ENCODE peak calls at places on chromosome 14, in four cellular contexts. X is CD8-positive, alpha-beta T cell; J is psoas muscle; D is MM.1S. G is an unnamed sample.

GRCh38 chr14:44531648-44532047 is 24.6 kb upstream of the FSCB start:
- DNase-seq in X (no peak), J (no peak), D (no peak), G (no peak)

GRCh38 chr14:61099221-61099835 is 118.3 kb downstream of the SLC38A6 start:
- DNase-seq in X (no peak), J (no peak), D (no peak), G (no peak)

GRCh38 chr14:97779140-97779539 is 982.0 kb downstream of the VRK1 start:
- DNase-seq in X (no peak), J (no peak), D (peak), G (no peak)

GRCh38 chr14:52363969-52364368 is 49.9 kb downstream of the PTGER2 start:
- DNase-seq in X (no peak), J (no peak), D (no peak), G (no peak)

GRCh38 chr14:26860111-26860510 is 262.3 kb upstream of the NOVA1 start:
- DNase-seq in X (no peak), J (no peak), D (no peak), G (no peak)

GRCh38 chr14:39324097-39324496 is 90.4 kb downstream of the MIA2 start:
- DNase-seq in X (no peak), J (no peak), D (no peak), G (no peak)

GRCh38 chr14:77250927-77251326 is 20.1 kb downstream of the NGB start:
- DNase-seq in X (no peak), J (no peak), D (no peak), G (no peak)

GRCh38 chr14:90508536-90509254 is 111.9 kb downstream of the CALM1 start:
- DNase-seq in X (no peak), J (no peak), D (no peak), G (no peak)

GRCh38 chr14:79407572-79407971 is 803.7 kb downstream of the DIO2 start:
- DNase-seq in X (no peak), J (no peak), D (no peak), G (no peak)

GRCh38 chr14:93007225-93007997 is 84.5 kb downstream of the CHGA start:
- DNase-seq in X (no peak), J (peak), D (no peak), G (peak)

GRCh38 chr14:68675233-68675577 is 117.7 kb downstream of the ZFP36L1 start:
- DNase-seq in X (no peak), J (no peak), D (no peak), G (no peak)

GRCh38 chr14:103404920-103405319 is 19.7 kb downstream of the MARK3 start:
- DNase-seq in X (no peak), J (no peak), D (no peak), G (no peak)

GRCh38 chr14:39050389-39050788 is 52.6 kb downstream of the SEC23A start:
- DNase-seq in X (no peak), J (no peak), D (no peak), G (no peak)

GRCh38 chr14:106605548-106606448 is 1079.4 kb downstream of the TMEM121 start:
- DNase-seq in X (peak), J (no peak), D (peak), G (no peak)

GRCh38 chr14:96164861-96165490 is 39.7 kb upstream of the BDKRB2 start:
- DNase-seq in X (no peak), J (no peak), D (no peak), G (no peak)

GRCh38 chr14:90785474-90785873 is 30.8 kb downstream of the TTC7B start:
- DNase-seq in X (no peak), J (peak), D (no peak), G (no peak)

GRCh38 chr14:72049462-72049861 is 117.2 kb downstream of the RGS6 start:
- DNase-seq in X (no peak), J (no peak), D (no peak), G (no peak)

GRCh38 chr14:95242870-95243269 is 76.8 kb downstream of the CLMN start:
- DNase-seq in X (no peak), J (no peak), D (no peak), G (no peak)

GRCh38 chr14:73726025-73726961 is 12.1 kb upstream of the PNMA1 start:
- DNase-seq in X (no peak), J (no peak), D (no peak), G (no peak)

GRCh38 chr14:35766036-35766699 is 42.9 kb downstream of the RALGAPA1 start:
- DNase-seq in X (no peak), J (no peak), D (no peak), G (no peak)

GRCh38 chr14:92122761-92123160 is 992 bp downstream of the CPSF2 start:
- DNase-seq in X (no peak), J (no peak), D (no peak), G (no peak)

GRCh38 chr14:104358528-104359300 is 220.3 kb downstream of the KIF26A start:
- DNase-seq in X (no peak), J (no peak), D (no peak), G (no peak)

GRCh38 chr14:99860219-99860618 is 67.0 kb downstream of the EML1 start:
- DNase-seq in X (no peak), J (no peak), D (no peak), G (no peak)

GRCh38 chr14:73785336-73785833 is 66.2 kb upstream of the PTGR2 start:
- DNase-seq in X (no peak), J (no peak), D (no peak), G (no peak)

GRCh38 chr14:52314521-52315354 is 626 bp downstream of the PTGER2 start:
- DNase-seq in X (peak), J (peak), D (no peak), G (no peak)

GRCh38 chr14:88143817-88144216 is 138.9 kb downstream of the GPR65 start:
- DNase-seq in X (no peak), J (no peak), D (no peak), G (no peak)
- TF ChIP-seq CTCF in X (no peak), J (no peak), D (no peak), G (no peak)

DNA sequence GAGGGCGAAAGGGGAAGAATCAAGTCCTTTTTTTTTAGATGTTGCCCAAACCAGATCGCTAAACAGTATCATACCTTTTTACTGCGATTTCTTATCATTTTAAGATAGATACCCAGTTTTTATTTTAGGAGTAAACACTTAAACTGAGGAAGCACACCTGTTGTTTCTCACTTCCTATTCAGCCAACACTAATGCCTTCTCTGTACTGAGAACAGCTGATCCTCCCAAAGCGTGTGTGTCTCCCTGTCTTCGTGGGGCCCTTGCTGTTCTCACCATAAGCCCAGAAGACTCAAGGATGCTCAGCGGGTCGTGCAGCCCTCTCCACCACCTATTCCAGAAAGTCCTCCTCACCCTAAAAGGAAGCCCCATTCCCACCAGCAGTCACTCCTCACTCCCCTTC is 14.8 kb downstream of the PPP2R5C start:
- DNase-seq in X (no peak), J (no peak), D (peak), G (no peak)
- H3K4me3 ChIP-seq in X (no peak), J (no peak), D (no peak), G (no peak)

GRCh38 chr14:65832431-65833253 is 420.1 kb downstream of the FUT8 start:
- DNase-seq in X (no peak), J (no peak), D (no peak), G (no peak)
- TF ChIP-seq CTCF in X (no peak), J (no peak), D (peak), G (no peak)

GRCh38 chr14:32702571-32702970 is 236.1 kb upstream of the NPAS3 start:
- DNase-seq in X (no peak), J (peak), D (peak), G (peak)
- H3K4me3 ChIP-seq in X (no peak), J (no peak), D (no peak), G (peak)